ENCODE peak calls at places on chromosomes 4 and X, in six cellular contexts. T is cardiac fibroblast, A is AG04450, U is tibial artery, H is AG10803, Q is lower leg skin. Z is an unnamed sample.
A peak's percentile ranks its signal among the peaks of the same experiment; 100 is the strongest.

GRCh38 chrX:85115252-85115651 is 111.6 kb downstream of the APOOL start:
- DNase-seq in T (no peak), A (no peak), U (no peak), H (no peak), Q (no peak), Z (no peak)

GRCh38 chr4:90245837-90246236 is 118.6 kb downstream of the CCSER1 start:
- DNase-seq in T (no peak), A (no peak), U (no peak), H (no peak), Q (no peak), Z (no peak)

GRCh38 chr4:68209003-68209402 is 36.5 kb downstream of the TMPRSS11B start:
- DNase-seq in T (no peak), A (no peak), U (no peak), H (no peak), Q (no peak), Z (no peak)

GRCh38 chr4:21366312-21366711 is 582.3 kb downstream of the KCNIP4 start:
- DNase-seq in T (no peak), A (no peak), U (no peak), H (no peak), Q (no peak), Z (no peak)

GRCh38 chrX:46994096-46994495 is 81.9 kb downstream of the JADE3 start:
- DNase-seq in T (no peak), A (no peak), U (no peak), H (peak; percentile 1), Q (no peak), Z (no peak)

GRCh38 chr4:55032788-55033187 is 92.6 kb downstream of the KDR start:
- DNase-seq in T (peak; percentile 53), A (no peak), U (no peak), H (no peak), Q (no peak), Z (no peak)

GRCh38 chrX:24294619-24295018 is 19.2 kb downstream of the SUPT20HL2 start:
- DNase-seq in T (peak; percentile 48), A (no peak), U (no peak), H (no peak), Q (no peak), Z (no peak)

GRCh38 chr4:8904666-8905065 is 33.0 kb upstream of the HMX1 start:
- DNase-seq in T (no peak), A (no peak), U (peak; percentile 10), H (no peak), Q (no peak), Z (no peak)

GRCh38 chrX:70168238-70169188 is 8.8 kb upstream of the DGAT2L6 start:
- DNase-seq in T (peak; percentile 72), A (peak; percentile 43), U (no peak), H (peak; percentile 68), Q (no peak), Z (no peak)

GRCh38 chr4:8777320-8778196 is 94.1 kb downstream of the HMX1 start:
- DNase-seq in T (no peak), A (no peak), U (no peak), H (no peak), Q (no peak), Z (no peak)

GRCh38 chrX:133249659-133250058 is 31.5 kb upstream of the TFDP3 start:
- DNase-seq in T (peak; percentile 1), A (no peak), U (no peak), H (peak; percentile 1), Q (no peak), Z (no peak)

GRCh38 chrX:123851010-123851409 is 8.8 kb upstream of the XIAP start:
- DNase-seq in T (no peak), A (no peak), U (no peak), H (no peak), Q (no peak), Z (no peak)

GRCh38 chr4:188781655-188782054 is 642.4 kb downstream of the TRIML1 start:
- DNase-seq in T (no peak), A (no peak), U (no peak), H (no peak), Q (no peak), Z (no peak)

GRCh38 chr4:6561173-6561516 is 13.8 kb upstream of the MAN2B2 start:
- DNase-seq in T (no peak), A (no peak), U (no peak), H (peak; percentile 40), Q (no peak), Z (no peak)

GRCh38 chrX:42085836-42086235 is 162.5 kb upstream of the CASK start:
- DNase-seq in T (no peak), A (no peak), U (no peak), H (no peak), Q (no peak), Z (no peak)

GRCh38 chr4:26238782-26239647 is 81.8 kb upstream of the RBPJ start:
- DNase-seq in T (peak; percentile 31), A (no peak), U (no peak), H (peak; percentile 56), Q (no peak), Z (no peak)

GRCh38 chrX:68083510-68083909 is 349.8 kb downstream of the OPHN1 start:
- DNase-seq in T (peak; percentile 59), A (no peak), U (no peak), H (peak; percentile 74), Q (no peak), Z (no peak)

GRCh38 chr4:155974476-155974749 is 20.7 kb upstream of the CTSO start:
- DNase-seq in T (no peak), A (no peak), U (no peak), H (no peak), Q (no peak), Z (peak; percentile 46)

GRCh38 chr4:38013461-38014366 is 53.5 kb downstream of the PTTG2 start:
- DNase-seq in T (peak; percentile 55), A (no peak), U (peak; percentile 90), H (peak; percentile 22), Q (no peak), Z (no peak)

GRCh38 chr4:8176547-8177399 is 18.2 kb upstream of the ABLIM2 start:
- DNase-seq in T (peak; percentile 80), A (no peak), U (no peak), H (peak; percentile 56), Q (no peak), Z (no peak)

GRCh38 chr4:127849505-127850234 is 31.0 kb upstream of the PLK4 start:
- DNase-seq in T (no peak), A (no peak), U (no peak), H (no peak), Q (no peak), Z (no peak)

GRCh38 chrX:16870861-16871584 is 861 bp upstream of the RBBP7 start:
- DNase-seq in T (peak; percentile 19), A (no peak), U (peak; percentile 64), H (peak; percentile 19), Q (peak; percentile 13), Z (no peak)

GRCh38 chr4:72531322-72531721 is 37.7 kb downstream of the ADAMTS3 start:
- DNase-seq in T (no peak), A (no peak), U (no peak), H (no peak), Q (no peak), Z (no peak)

GRCh38 chr4:72527038-72527646 is 41.9 kb downstream of the ADAMTS3 start:
- DNase-seq in T (no peak), A (no peak), U (no peak), H (no peak), Q (no peak), Z (no peak)

GRCh38 chr4:72529144-72529822 is 39.7 kb downstream of the ADAMTS3 start:
- DNase-seq in T (no peak), A (no peak), U (no peak), H (no peak), Q (no peak), Z (no peak)

GRCh38 chr4:72522440-72522839 is 46.6 kb downstream of the ADAMTS3 start:
- DNase-seq in T (no peak), A (no peak), U (no peak), H (no peak), Q (no peak), Z (no peak)

DNA sequence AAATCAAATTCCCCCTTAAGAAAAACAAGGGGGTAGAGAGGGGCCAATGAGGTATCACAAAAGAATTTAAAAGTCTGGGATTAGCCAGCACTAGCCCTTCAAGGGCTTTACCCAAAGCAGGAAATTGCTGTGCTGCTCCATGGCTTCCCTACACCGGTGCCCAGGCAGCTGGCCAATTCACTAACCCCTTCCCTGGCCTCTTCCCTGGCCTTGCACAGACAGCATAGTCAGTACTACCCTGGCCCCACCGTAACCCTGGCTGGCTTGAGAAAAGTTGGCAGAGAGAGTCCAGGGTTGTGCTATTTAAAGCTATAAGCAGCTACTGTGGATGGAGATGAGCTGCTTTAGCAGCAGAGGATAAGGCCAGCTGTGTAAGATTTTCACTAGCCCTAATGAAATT is 43.1 kb downstream of the ADAMTS3 start:
- DNase-seq in T (peak; percentile 95), A (no peak), U (peak; percentile 79), H (peak; percentile 41), Q (no peak), Z (no peak)
- TF ChIP-seq CTCF in T (no peak), A (no peak), U (no peak), H (no peak), Q (no peak), Z (no peak)

DNA sequence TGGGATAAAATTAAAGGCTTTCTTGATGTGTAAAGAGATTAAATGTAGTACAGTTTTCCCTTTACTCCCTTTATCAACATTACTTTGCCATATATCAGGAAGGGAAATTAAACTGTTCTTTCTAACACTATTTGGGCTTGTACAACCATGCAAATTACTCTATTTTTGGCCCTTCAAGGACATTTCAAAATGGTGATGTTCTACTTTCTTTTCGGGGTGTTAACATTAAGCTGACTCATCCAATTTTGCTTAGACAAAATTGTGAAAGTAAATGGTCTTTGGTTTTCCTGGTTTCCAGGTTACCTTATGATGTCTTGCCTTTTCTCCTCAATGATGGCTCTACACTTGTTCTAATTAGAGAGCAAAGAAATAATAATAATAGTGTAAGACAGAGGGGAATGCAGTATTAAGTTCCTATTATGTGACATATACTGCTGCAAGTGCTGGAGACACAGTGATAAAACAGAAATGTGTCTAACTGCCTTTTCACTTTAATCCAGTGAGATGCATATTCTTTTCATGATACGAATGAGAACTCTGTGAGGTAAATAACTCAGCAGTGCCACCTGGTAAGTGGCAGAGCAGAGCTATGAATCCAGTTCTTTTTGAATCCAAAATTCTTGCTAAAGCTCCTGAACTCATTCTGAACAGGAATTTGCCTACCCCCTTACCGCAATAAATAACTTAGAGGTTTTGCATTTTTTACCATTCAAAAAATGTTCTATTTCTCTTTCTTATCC is 35.7 kb upstream of the PDE5A start:
- DNase-seq in T (no peak), A (no peak), U (no peak), H (no peak), Q (no peak), Z (no peak)
- H3K4me3 ChIP-seq in T (no peak overlapping the region), A (no peak overlapping the region), U (peak overlapping the region; percentile 30), H (no peak overlapping the region), Q (no peak overlapping the region), Z (peak overlapping the region; percentile 25)

GRCh38 chrX:149903889-149904748 is 23.1 kb downstream of the MAGEA8 start:
- DNase-seq in T (peak; percentile 24), A (no peak), U (no peak), H (peak; percentile 1), Q (no peak), Z (peak; percentile 30)
- TF ChIP-seq CTCF in T (peak; percentile 22), A (peak; percentile 37), U (no peak), H (peak; percentile 29), Q (no peak), Z (peak; percentile 10)

GRCh38 chr4:185774076-185774731 is 37.8 kb downstream of the SORBS2 start:
- DNase-seq in T (no peak), A (no peak), U (no peak), H (no peak), Q (no peak), Z (no peak)
- H3K4me3 ChIP-seq in T (no peak overlapping the region), A (no peak overlapping the region), U (peak overlapping the region; percentile 61), H (peak overlapping the region; percentile 18), Q (no peak overlapping the region), Z (no peak overlapping the region)